ENCODE peak calls at places on chromosomes 16 and 17, in four cellular contexts. D is A549, Y is H1, E is K562. O is an unnamed sample.

GRCh38 chr17:77164483-77165030 is 23.8 kb downstream of the SEC14L1 start:
- DNase-seq in Y (no peak), E (peak; percentile 28), D (no peak), O (peak; percentile 43)

GRCh38 chr17:68972119-68972704 is 17.0 kb upstream of the ABCA8 start:
- DNase-seq in Y (no peak), E (peak; percentile 49), D (peak; percentile 49), O (peak; percentile 43)

GRCh38 chr16:705748-706188 is at the start of gene FBXL16:
- DNase-seq in E (peak; percentile 91), D (no peak), Y (peak; percentile 56), O (no peak)

GRCh38 chr17:39104657-39105056 is 46.8 kb downstream of the PLXDC1 start:
- DNase-seq in Y (no peak), D (no peak), E (no peak), O (no peak)

GRCh38 chr17:53791551-53791950 is 31.2 kb upstream of the KIF2B start:
- DNase-seq in Y (no peak), E (no peak), D (no peak), O (no peak)

GRCh38 chr17:75563063-75563758 is 24.4 kb upstream of the MYO15B start:
- DNase-seq in E (no peak), D (no peak), Y (no peak), O (no peak)

GRCh38 chr17:47929218-47930000 is 12.0 kb upstream of the PNPO start:
- DNase-seq in E (no peak), D (no peak), Y (no peak), O (no peak)

GRCh38 chr17:46264456-46265198 is 30.3 kb upstream of the LRRC37A start:
- DNase-seq in Y (no peak), E (peak; percentile 20), D (peak; percentile 56), O (peak; percentile 56)

GRCh38 chr17:81734405-81735055 is 22.4 kb downstream of the SLC25A10 start:
- DNase-seq in D (no peak), Y (no peak), E (no peak), O (no peak)

GRCh38 chr17:59616253-59616920 is 3.3 kb upstream of the CLTC start:
- DNase-seq in E (peak; percentile 69), Y (no peak), D (no peak), O (no peak)

GRCh38 chr16:70161350-70161749 is 12.2 kb upstream of the CLEC18C start:
- DNase-seq in E (peak; percentile 11), D (peak; percentile 5), Y (no peak), O (no peak)

GRCh38 chr17:78227455-78227916 is 3.9 kb upstream of the TMEM235 start:
- DNase-seq in Y (no peak), E (no peak), D (no peak), O (no peak)

GRCh38 chr17:6461792-6462524 is 17.7 kb downstream of the PIMREG start:
- DNase-seq in E (no peak), D (no peak), Y (no peak), O (no peak)

GRCh38 chr16:57147381-57148191 is 38.3 kb downstream of the PSME3IP1 start:
- DNase-seq in D (no peak), E (no peak), Y (no peak), O (no peak)

GRCh38 chr17:73211745-73212144 is 18.9 kb downstream of the COG1 start:
- DNase-seq in D (no peak), Y (no peak), E (no peak), O (no peak)

GRCh38 chr16:66728117-66728787 is 23.2 kb downstream of the DYNC1LI2 start:
- DNase-seq in Y (no peak), E (peak; percentile 47), D (peak; percentile 61), O (peak; percentile 60)

GRCh38 chr17:17039911-17040310 is 2.3 kb upstream of the MPRIP start:
- DNase-seq in D (no peak), E (no peak), Y (no peak), O (no peak)

GRCh38 chr16:85651822-85652430 is 36.8 kb downstream of the GINS2 start:
- DNase-seq in D (no peak), Y (no peak), E (no peak), O (no peak)

GRCh38 chr17:31068291-31068690 is 26.5 kb upstream of the NF1 start:
- DNase-seq in Y (peak; percentile 86), D (no peak), E (peak; percentile 56), O (peak; percentile 37)

GRCh38 chr16:69706256-69706974 is 19.9 kb downstream of the NQO1 start:
- DNase-seq in E (no peak), D (no peak), Y (no peak), O (no peak)

GRCh38 chr16:27699540-27699939 is 149.6 kb downstream of the KATNIP start:
- DNase-seq in E (no peak), D (no peak), Y (no peak), O (no peak)

GRCh38 chr16:27701381-27701780 is 151.4 kb downstream of the KATNIP start:
- DNase-seq in Y (no peak), D (no peak), E (no peak), O (no peak)

GRCh38 chr16:27698266-27698665 is 148.3 kb downstream of the KATNIP start:
- DNase-seq in D (no peak), Y (peak; percentile 95), E (peak; percentile 57), O (no peak)

GRCh38 chr16:27698746-27699145 is 148.8 kb downstream of the KATNIP start:
- DNase-seq in E (no peak), Y (no peak), D (no peak), O (no peak)

GRCh38 chr16:27700596-27700995 is 150.7 kb downstream of the KATNIP start:
- DNase-seq in E (no peak), Y (no peak), D (no peak), O (no peak)
- TF ChIP-seq RNF2 in E (no peak), Y (no peak), D (no peak), O (no peak)

GRCh38 chr16:25089346-25089745 is 22.2 kb upstream of the LCMT1 start:
- DNase-seq in E (no peak), D (no peak), Y (no peak), O (no peak)
- TF ChIP-seq CEBPB in E (no peak), D (no peak), Y (no peak), O (no peak)

GRCh38 chr16:10817514-10817913 is 1.1 kb downstream of the TVP23A start:
- DNase-seq in Y (no peak), E (no peak), D (no peak), O (no peak)
- TF ChIP-seq RNF2 in Y (no peak), E (no peak), D (no peak), O (no peak)

GRCh38 chr17:64653325-64653984 is 8.7 kb downstream of the SMURF2 start:
- DNase-seq in E (no peak), D (no peak), Y (no peak), O (no peak)
- TF ChIP-seq CEBPB in E (peak; percentile 84), D (peak; percentile 17), Y (no peak), O (peak; percentile 28)